ENCODE peak calls at places on chromosomes 6 and 20, in eight cellular contexts. R, T, F, H, U, Z, K and X are unnamed samples.

GRCh38 chr20:6765469-6766058 is 1.9 kb upstream of the BMP2 start:
- DNase-seq in Z (peak), T (no peak), H (peak), R (peak), K (no peak), F (peak), U (no peak), X (peak)

GRCh38 chr6:16043171-16044142 is 85.4 kb upstream of the MYLIP start:
- DNase-seq in Z (no peak), F (no peak), T (no peak), K (peak), H (no peak), R (no peak), U (no peak), X (no peak)

GRCh38 chr20:24783631-24784492 is 165.2 kb upstream of the CST7 start:
- DNase-seq in T (no peak), H (no peak), K (peak), Z (no peak), F (no peak), R (no peak), U (no peak), X (peak)

GRCh38 chr6:32177182-32177787 is 920 bp upstream of the RNF5 start:
- DNase-seq in R (no peak), H (no peak), F (peak), Z (peak), K (no peak), U (no peak), T (no peak), X (peak)

GRCh38 chr20:37945034-37945660 is 42.2 kb downstream of the VSTM2L start:
- DNase-seq in U (no peak), T (no peak), Z (peak), H (no peak), F (no peak), R (no peak), K (no peak), X (no peak)

GRCh38 chr6:106562001-106562400 is 67.3 kb downstream of the RTN4IP1 start:
- DNase-seq in K (no peak), R (no peak), T (no peak), H (no peak), U (no peak), Z (no peak), F (no peak), X (no peak)

GRCh38 chr6:136952714-136953260 is 30.7 kb downstream of the SLC35D3 start:
- DNase-seq in K (no peak), Z (no peak), U (no peak), H (no peak), T (no peak), R (no peak), F (peak), X (no peak)

GRCh38 chr6:1313755-1314503 is 2.0 kb downstream of the FOXQ1 start:
- DNase-seq in U (no peak), F (peak), K (no peak), T (no peak), R (no peak), H (peak), Z (no peak), X (peak)

GRCh38 chr20:10419550-10420133 is 14.4 kb downstream of the MKKS start:
- DNase-seq in R (peak), H (peak), K (no peak), Z (no peak), T (no peak), U (peak), F (no peak), X (no peak)

GRCh38 chr6:145063091-145063490 is 672.2 kb downstream of the EPM2A start:
- DNase-seq in K (no peak), R (no peak), T (no peak), Z (no peak), U (no peak), F (no peak), H (no peak), X (no peak)

GRCh38 chr20:35385733-35386132 is 26.0 kb downstream of the UQCC1 start:
- DNase-seq in U (no peak), Z (no peak), F (no peak), T (no peak), R (no peak), K (no peak), H (no peak), X (no peak)

GRCh38 chr6:15350386-15351083 is 104.7 kb downstream of the JARID2 start:
- DNase-seq in T (no peak), R (no peak), F (no peak), H (no peak), K (no peak), U (no peak), Z (no peak), X (no peak)

GRCh38 chr6:113182370-113183141 is 674.6 kb upstream of the MARCKS start:
- DNase-seq in R (peak), F (no peak), K (no peak), Z (no peak), H (no peak), T (no peak), U (peak), X (no peak)

GRCh38 chr6:166222631-166223030 is 55.0 kb upstream of the TBXT start:
- DNase-seq in K (no peak), U (no peak), Z (no peak), F (no peak), H (no peak), R (no peak), T (no peak), X (no peak)

GRCh38 chr6:81762132-81762531 is 9.7 kb upstream of the TENT5A start:
- DNase-seq in H (no peak), U (no peak), K (no peak), R (no peak), Z (no peak), F (peak), T (no peak), X (no peak)

GRCh38 chr6:148629197-148629909 is 117.5 kb upstream of the UST start:
- DNase-seq in R (no peak), F (no peak), U (no peak), T (no peak), Z (no peak), H (no peak), K (no peak), X (peak)

GRCh38 chr6:160357088-160357487 is 8.9 kb downstream of the SLC22A3 start:
- DNase-seq in R (no peak), F (no peak), H (no peak), Z (no peak), K (no peak), T (no peak), U (no peak), X (no peak)

GRCh38 chr6:151807513-151808330 is at the start of gene ESR1:
- DNase-seq in T (no peak), Z (no peak), R (no peak), K (no peak), F (peak), U (no peak), H (no peak), X (peak)

GRCh38 chr20:41316009-41316408 is 1.5 kb downstream of the ZHX3 start:
- DNase-seq in U (no peak), F (no peak), R (no peak), T (no peak), H (no peak), K (no peak), Z (no peak), X (no peak)

DNA sequence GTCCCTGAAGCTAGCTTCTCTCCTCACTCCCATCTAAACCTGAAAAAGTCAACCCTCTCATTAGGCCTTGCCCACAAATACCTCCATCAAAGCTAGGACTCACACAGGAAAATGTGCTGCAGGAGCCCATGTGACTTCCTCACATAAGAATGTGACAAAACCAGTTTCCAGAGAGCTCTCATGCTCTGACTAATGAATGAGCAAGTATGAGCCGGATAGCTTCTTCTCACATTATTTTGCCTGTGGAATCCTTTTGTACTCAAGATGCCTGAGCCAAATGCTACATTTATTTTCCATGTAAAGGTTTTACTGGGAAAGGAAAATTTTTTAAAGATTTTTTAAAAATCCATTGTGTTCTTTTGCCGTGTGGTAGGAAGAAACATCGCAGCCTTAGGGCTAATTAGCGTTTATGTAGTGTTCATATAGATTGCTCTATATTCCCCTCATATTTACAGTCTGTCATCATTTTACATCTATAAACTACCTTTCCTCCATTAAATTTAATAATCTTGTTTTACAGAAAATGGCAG is 68.6 kb upstream of the CCN6 start:
- DNase-seq in Z (no peak), F (no peak), H (peak), K (no peak), T (no peak), R (no peak), U (no peak), X (peak)
- TF ChIP-seq REST in Z (no peak), F (no peak), H (no peak), K (no peak), T (no peak), R (no peak), U (no peak), X (no peak)

GRCh38 chr6:20922743-20923142 is 388.5 kb downstream of the CDKAL1 start:
- DNase-seq in U (no peak), R (no peak), T (no peak), H (no peak), K (no peak), Z (no peak), F (no peak), X (no peak)

GRCh38 chr6:20916081-20916480 is 381.8 kb downstream of the CDKAL1 start:
- DNase-seq in U (no peak), K (no peak), F (no peak), T (no peak), R (no peak), H (no peak), Z (no peak), X (no peak)

GRCh38 chr6:20918868-20919267 is 384.6 kb downstream of the CDKAL1 start:
- DNase-seq in Z (no peak), R (no peak), U (no peak), T (no peak), K (no peak), F (no peak), H (no peak), X (no peak)

GRCh38 chr6:20921533-20921932 is 387.3 kb downstream of the CDKAL1 start:
- DNase-seq in U (no peak), H (no peak), K (no peak), T (no peak), R (no peak), F (no peak), Z (no peak), X (no peak)

GRCh38 chr6:20919677-20920385 is 385.6 kb downstream of the CDKAL1 start:
- DNase-seq in U (no peak), F (no peak), K (peak), T (no peak), Z (no peak), H (no peak), R (no peak), X (no peak)
- TF ChIP-seq REST in U (no peak), F (no peak), K (no peak), T (no peak), Z (no peak), H (no peak), R (no peak), X (no peak)

GRCh38 chr6:34247481-34248197 is 1.2 kb downstream of the SMIM29 start:
- DNase-seq in F (no peak), T (no peak), H (no peak), R (no peak), U (no peak), K (no peak), Z (peak), X (no peak)
- TF ChIP-seq REST in F (no peak), T (no peak), H (no peak), R (no peak), U (no peak), K (no peak), Z (no peak), X (no peak)

DNA sequence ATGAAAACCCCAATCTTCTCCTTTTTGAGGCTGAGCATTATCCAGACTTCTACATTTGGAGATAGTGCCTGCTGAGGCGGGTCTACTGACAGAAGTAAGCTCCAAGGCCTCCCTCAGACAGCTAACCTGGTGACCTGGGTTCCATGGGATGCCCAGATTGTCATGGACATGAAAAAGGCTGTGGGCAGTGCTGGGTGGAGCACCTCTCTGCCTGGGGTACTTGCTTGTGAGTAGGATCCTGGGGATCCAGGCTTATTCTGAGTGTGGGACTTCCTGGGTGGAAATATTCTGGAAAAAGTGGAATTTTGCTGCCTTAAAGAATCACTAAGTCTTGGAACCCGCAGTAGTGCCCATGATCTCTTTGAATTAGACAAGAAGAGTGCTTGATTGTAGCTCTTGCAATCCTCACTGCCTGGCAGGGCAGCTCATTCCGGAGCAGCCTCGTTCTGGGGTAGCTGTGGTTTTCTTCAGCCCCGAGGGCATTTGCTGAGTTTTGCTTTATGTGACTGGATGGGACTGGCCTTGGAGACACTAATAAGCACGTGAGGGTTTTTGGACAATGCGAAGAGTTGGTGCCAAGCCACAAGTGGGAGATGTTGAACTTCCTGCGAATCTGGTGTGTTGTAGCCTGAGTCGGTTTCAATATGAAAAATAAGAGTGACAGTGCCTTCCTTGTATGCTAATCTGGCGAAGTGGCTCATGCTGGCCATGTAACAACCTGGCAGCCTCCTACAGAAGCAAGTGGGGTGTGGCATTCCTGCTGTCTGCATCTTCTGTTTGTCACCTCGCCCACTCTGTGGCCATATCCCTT is 28.2 kb downstream of the SNRNP48 start:
- DNase-seq in F (no peak), T (peak), K (peak), Z (no peak), H (no peak), R (no peak), U (no peak), X (no peak)
- TF ChIP-seq REST in F (no peak), T (no peak), K (no peak), Z (no peak), H (no peak), R (no peak), U (no peak), X (no peak)

GRCh38 chr20:50636601-50637539 is 54.5 kb downstream of the RIPOR3 start:
- DNase-seq in U (no peak), R (no peak), T (no peak), H (no peak), F (no peak), K (no peak), Z (no peak), X (peak)
- TF ChIP-seq REST in U (no peak), R (no peak), T (no peak), H (no peak), F (no peak), K (no peak), Z (no peak), X (no peak)

GRCh38 chr6:105319331-105319730 is 83.6 kb downstream of the PREP start:
- DNase-seq in K (no peak), H (no peak), R (no peak), T (no peak), U (no peak), Z (no peak), F (no peak), X (no peak)
- TF ChIP-seq REST in K (no peak), H (no peak), R (no peak), T (no peak), U (no peak), Z (no peak), F (no peak), X (no peak)

DNA sequence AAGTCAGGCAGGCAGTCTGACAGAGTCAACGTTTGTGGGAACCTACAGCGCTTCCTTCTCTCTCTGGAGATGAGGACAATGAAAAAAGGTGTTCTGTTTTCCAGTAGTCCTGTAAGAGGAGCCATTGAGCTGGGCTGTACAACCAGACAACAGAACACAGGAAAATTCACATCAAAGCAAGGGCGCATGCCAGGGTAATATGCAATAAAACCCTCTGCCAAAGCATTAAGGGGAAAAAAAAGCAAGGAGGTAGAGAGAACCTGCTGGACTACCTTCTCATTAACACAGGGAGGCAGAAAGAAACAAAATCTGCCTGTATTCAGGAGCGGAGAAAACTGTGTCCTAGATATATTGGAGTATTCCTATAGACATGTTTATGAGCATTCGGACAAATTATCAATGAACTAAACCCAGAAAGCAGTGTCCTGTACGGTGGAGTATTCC is 1.3 kb downstream of the RNF24 start:
- DNase-seq in H (peak), Z (no peak), U (peak), R (peak), F (peak), K (no peak), T (peak), X (peak)
- TF ChIP-seq REST in H (no peak), Z (no peak), U (no peak), R (no peak), F (no peak), K (no peak), T (no peak), X (no peak)